ENCODE peak calls at places on chromosome X, in seven cellular contexts. O is bronchial epithelial cell, V is gastrocnemius medialis, S is H1, H is A549, I is foreskin fibroblast, K is left ventricle myocardium inferior. D is an unnamed sample.
A peak's percentile ranks its signal among the peaks of the same experiment; 100 is the strongest.

GRCh38 chrX:119071381-119071780 is 1.4 kb upstream of the CT47C1 start:
- DNase-seq in K (no peak), I (no peak), S (no peak), O (no peak), V (no peak), H (no peak), D (no peak)

GRCh38 chrX:147217334-147217733 is 402.8 kb upstream of the CXorf51A start:
- DNase-seq in S (no peak), V (no peak), H (no peak), I (no peak), K (no peak), O (no peak), D (no peak)

GRCh38 chrX:51779306-51779705 is 36.1 kb downstream of the GSPT2 start:
- DNase-seq in I (no peak), V (no peak), H (no peak), S (no peak), K (no peak), O (no peak), D (no peak)

GRCh38 chrX:18895157-18895952 is 88.6 kb downstream of the PHKA2 start:
- DNase-seq in V (peak; percentile 81), I (peak; percentile 87), S (no peak), K (peak; percentile 50), O (peak; percentile 87), H (no peak), D (no peak)

GRCh38 chrX:51837451-51837850 is 56.0 kb upstream of the MAGED1 start:
- DNase-seq in V (no peak), K (no peak), I (no peak), S (no peak), H (no peak), O (no peak), D (no peak)

GRCh38 chrX:13115457-13115856 is 71.0 kb upstream of the FAM9C start:
- DNase-seq in H (no peak), V (no peak), O (no peak), K (no peak), S (no peak), I (no peak), D (no peak)

GRCh38 chrX:39133971-39134370 is 332.7 kb downstream of the MID1IP1 start:
- DNase-seq in V (no peak), S (peak; percentile 54), O (no peak), I (no peak), K (no peak), H (no peak), D (no peak)

GRCh38 chrX:9785944-9786741 is at the start of gene SHROOM2:
- DNase-seq in V (no peak), H (no peak), K (no peak), O (no peak), S (peak; percentile 57), I (no peak), D (peak; percentile 34)

GRCh38 chrX:10296581-10296980 is 139.8 kb downstream of the CLCN4 start:
- DNase-seq in O (no peak), I (peak; percentile 58), H (no peak), S (no peak), V (no peak), K (no peak), D (peak; percentile 63)

GRCh38 chrX:1212532-1212931 is at the start of gene CRLF2:
- DNase-seq in O (no peak), V (no peak), S (no peak), I (peak; percentile 14), H (peak; percentile 54), K (no peak), D (peak; percentile 25)

GRCh38 chrX:41457618-41458192 is 10.6 kb downstream of the NYX start:
- DNase-seq in O (no peak), V (no peak), I (no peak), S (peak; percentile 65), H (no peak), K (no peak), D (no peak)

DNA sequence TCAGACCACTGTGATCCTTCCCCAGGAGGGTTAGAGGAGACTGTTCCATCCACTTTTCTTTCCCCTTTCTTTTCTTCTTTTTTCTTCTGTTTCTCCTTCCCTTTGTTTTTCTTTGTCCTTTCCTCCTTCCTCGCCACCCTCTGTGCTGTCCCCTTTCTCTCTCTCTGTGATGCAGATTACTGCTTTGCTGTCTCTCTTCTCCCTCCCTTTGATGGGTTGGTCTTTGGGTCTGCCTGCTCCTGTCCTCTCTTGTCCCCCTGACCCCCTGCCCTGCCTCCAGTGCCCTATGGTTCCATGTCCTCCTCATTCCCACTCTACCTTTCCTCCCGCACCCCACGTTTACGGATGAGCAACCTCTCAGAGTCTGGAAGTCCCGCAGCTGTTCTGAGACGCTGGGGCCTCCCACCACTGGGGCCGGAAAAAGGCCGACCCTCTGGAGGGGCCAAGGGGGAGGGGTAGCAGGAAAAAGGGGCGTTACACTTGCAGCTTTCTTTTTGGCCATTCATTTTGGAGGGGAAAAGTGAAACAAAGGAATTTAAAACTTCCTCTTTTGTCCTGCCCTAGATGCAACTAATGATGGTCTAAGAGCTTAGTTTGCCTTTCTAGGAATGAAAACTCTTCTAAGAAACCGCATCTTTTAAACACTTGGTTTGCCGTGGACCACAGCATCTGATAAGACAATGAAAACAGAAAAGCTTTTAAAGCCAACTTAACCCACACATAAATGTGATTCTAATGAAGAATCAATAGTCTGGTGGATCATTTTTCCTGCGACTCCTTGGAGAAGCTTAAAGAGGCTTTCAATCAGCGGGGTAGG is 24.5 kb upstream of the TSR2 start:
- DNase-seq in V (no peak), H (no peak), I (no peak), S (peak; percentile 55), K (no peak), O (no peak), D (peak; percentile 3)
- H3K4me3 ChIP-seq in V (no peak overlapping the region), H (no peak overlapping the region), I (no peak overlapping the region), S (peak overlapping the region; percentile 43), K (no peak overlapping the region), O (no peak overlapping the region), D (no peak overlapping the region)

GRCh38 chrX:110004210-110004609 is 1.3 kb downstream of the TMEM164 start:
- DNase-seq in O (peak; percentile 22), K (no peak), I (no peak), H (no peak), S (no peak), V (peak; percentile 75), D (no peak)
- H3K4me3 ChIP-seq in O (peak overlapping the region; percentile 70), K (peak overlapping the region; percentile 74), I (no peak overlapping the region), H (peak overlapping the region; percentile 84), S (peak overlapping the region; percentile 71), V (peak overlapping the region; percentile 71), D (peak overlapping the region; percentile 83)

DNA sequence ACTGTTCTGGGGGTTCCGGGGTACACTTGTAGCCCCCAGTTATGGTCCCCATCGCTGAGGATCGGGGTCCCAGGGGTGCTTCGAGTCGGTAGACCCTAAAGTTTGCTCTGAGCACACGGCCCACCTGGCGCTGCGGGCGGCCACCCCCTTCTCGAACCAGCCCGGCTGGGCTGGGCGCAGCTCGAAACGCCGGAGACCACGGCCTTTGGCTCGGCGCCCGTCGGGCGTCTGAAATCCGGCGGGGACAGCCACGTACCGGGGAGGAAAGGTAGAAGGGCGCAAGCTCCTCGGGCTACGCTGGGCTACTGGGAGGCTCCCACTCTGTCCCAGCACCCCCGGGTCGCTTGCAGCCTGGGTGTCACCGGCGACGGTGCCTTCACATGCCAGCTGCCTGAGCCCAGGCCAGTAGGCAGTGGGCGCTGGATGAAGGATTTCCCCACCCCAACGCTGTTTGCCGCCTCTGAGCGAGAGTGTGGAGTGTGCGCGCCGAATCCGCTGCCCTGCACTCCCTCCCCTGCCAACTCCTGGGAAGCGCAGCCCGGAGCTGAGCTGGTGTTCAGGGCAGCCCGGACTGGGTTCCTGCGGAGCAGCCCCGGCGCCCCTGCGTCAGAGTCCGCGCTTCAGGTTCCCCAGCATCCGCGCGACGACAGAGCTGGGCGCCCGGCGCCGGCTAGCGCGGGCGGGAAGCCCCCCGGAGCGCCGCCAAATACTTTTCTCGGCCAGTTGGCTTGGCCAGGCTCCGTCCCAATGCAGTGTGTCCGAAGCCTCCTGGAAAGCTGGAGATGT is 637 bp downstream of the MAMLD1 start:
- DNase-seq in O (no peak), S (peak; percentile 50), V (peak; percentile 19), I (peak; percentile 73), K (peak; percentile 19), H (peak; percentile 24), D (peak; percentile 66)
- H3K4me3 ChIP-seq in O (peak overlapping the region; percentile 56), S (peak overlapping the region; percentile 66), V (peak overlapping the region; percentile 74), I (peak overlapping the region; percentile 74), K (peak overlapping the region; percentile 73), H (peak overlapping the region; percentile 66), D (peak overlapping the region; percentile 84)

GRCh38 chrX:47573334-47574095 is 8.7 kb upstream of the TIMP1 start:
- DNase-seq in S (peak; percentile 69), O (peak; percentile 73), K (peak; percentile 52), V (no peak), I (peak; percentile 77), H (no peak), D (no peak)
- H3K4me3 ChIP-seq in S (peak overlapping the region; percentile 63), O (peak overlapping the region; percentile 32), K (peak overlapping the region; percentile 63), V (peak overlapping the region; percentile 18), I (peak overlapping the region; percentile 10), H (no peak overlapping the region), D (no peak overlapping the region)

GRCh38 chrX:43744284-43744683 is 88.2 kb downstream of the MAOA start:
- DNase-seq in V (no peak), I (no peak), S (no peak), H (no peak), O (no peak), K (no peak), D (no peak)

GRCh38 chrX:43745938-43746721 is 90.0 kb downstream of the MAOA start:
- DNase-seq in S (no peak), V (no peak), K (no peak), O (no peak), I (peak; percentile 43), H (no peak), D (peak; percentile 21)

GRCh38 chrX:43743100-43743822 is 87.2 kb downstream of the MAOA start:
- DNase-seq in K (no peak), O (no peak), V (no peak), S (no peak), I (no peak), H (no peak), D (no peak)

GRCh38 chrX:43741843-43742573 is 85.9 kb downstream of the MAOA start:
- DNase-seq in K (no peak), I (peak; percentile 76), V (peak; percentile 76), S (no peak), H (no peak), O (peak; percentile 27), D (peak; percentile 64)
- H3K4me3 ChIP-seq in K (no peak overlapping the region), I (no peak overlapping the region), V (no peak overlapping the region), S (no peak overlapping the region), H (no peak overlapping the region), O (no peak overlapping the region), D (no peak overlapping the region)

D was measured in adipocyte.